ENCODE peak calls at places on chromosomes 7 and 10, in eight cellular contexts. O is IMR-90, Y is esophagus squamous epithelium, E is neural progenitor cell, F is upper lobe of right lung, I is heart right ventricle, Q is right lobe of liver, J is PC-3. W is an unnamed sample. For H3K4me1, the result is how much of the 10 kb centered on the place peaks cover.

GRCh38 chr7:491958-492713 is 27.5 kb downstream of the PDGFA start:
- DNase-seq in O (no peak), Y (no peak), E (no peak), F (peak), I (peak), Q (no peak), J (no peak), W (peak)

GRCh38 chr7:4733936-4734528 is 41.4 kb upstream of the AP5Z1 start:
- DNase-seq in O (no peak), Y (no peak), E (no peak), F (no peak), I (no peak), Q (no peak), J (no peak), W (no peak)

GRCh38 chr7:103921692-103922091 is 67.8 kb downstream of the RELN start:
- DNase-seq in O (no peak), Y (no peak), E (no peak), F (no peak), I (no peak), Q (no peak), J (no peak), W (no peak)

GRCh38 chr10:88254091-88254490 is 329.0 kb downstream of the RNLS start:
- DNase-seq in O (peak), Y (no peak), E (no peak), F (no peak), I (no peak), Q (no peak), J (no peak), W (no peak)

GRCh38 chr10:92290076-92290836 is 622 bp downstream of the CPEB3 start:
- DNase-seq in O (peak), Y (no peak), E (no peak), F (peak), I (no peak), Q (peak), J (peak), W (no peak)

GRCh38 chr7:87144173-87144657 is 8.0 kb upstream of the DMTF1 start:
- DNase-seq in O (no peak), Y (no peak), E (no peak), F (no peak), I (no peak), Q (no peak), J (no peak), W (no peak)

GRCh38 chr7:116820149-116820548 is 42.2 kb upstream of the CAPZA2 start:
- DNase-seq in O (no peak), Y (no peak), E (no peak), F (no peak), I (no peak), Q (no peak), J (no peak), W (no peak)

GRCh38 chr10:74518076-74518475 is 308.3 kb upstream of the KAT6B start:
- DNase-seq in O (no peak), Y (no peak), E (no peak), F (no peak), I (no peak), Q (no peak), J (no peak), W (no peak)

GRCh38 chr10:32939296-32940111 is 18.5 kb downstream of the ITGB1 start:
- DNase-seq in O (no peak), Y (no peak), E (no peak), F (no peak), I (no peak), Q (no peak), J (peak), W (no peak)

GRCh38 chr10:115095758-115096157 is 2.6 kb downstream of the ATRNL1 start:
- DNase-seq in O (no peak), Y (no peak), E (no peak), F (no peak), I (no peak), Q (no peak), J (no peak), W (no peak)

GRCh38 chr7:31785081-31785480 is 98.1 kb downstream of the PPP1R17 start:
- DNase-seq in O (no peak), Y (no peak), E (no peak), F (no peak), I (no peak), Q (no peak), J (no peak), W (no peak)

GRCh38 chr10:131981429-131982184 is at the start of gene BNIP3:
- DNase-seq in O (peak), Y (peak), E (peak), F (peak), I (peak), Q (peak), J (peak), W (peak)

GRCh38 chr10:46106410-46107255 is 60.6 kb upstream of the MSMB start:
- DNase-seq in O (peak), Y (no peak), E (peak), F (peak), I (peak), Q (peak), J (peak), W (peak)

GRCh38 chr10:42991442-42992098 is 85.3 kb upstream of the RET start:
- DNase-seq in O (no peak), Y (no peak), E (no peak), F (no peak), I (no peak), Q (no peak), J (no peak), W (no peak)

GRCh38 chr10:73169320-73169719 is 1.4 kb downstream of the FAM149B1 start:
- DNase-seq in O (no peak), Y (no peak), E (no peak), F (no peak), I (no peak), Q (no peak), J (no peak), W (no peak)

GRCh38 chr10:100081075-100082001 is at the start of gene CPN1:
- DNase-seq in O (no peak), Y (no peak), E (no peak), F (no peak), I (no peak), Q (peak), J (no peak), W (no peak)

GRCh38 chr10:17257466-17258321 is 29.7 kb downstream of the VIM start:
- DNase-seq in O (peak), Y (no peak), E (peak), F (no peak), I (no peak), Q (peak), J (peak), W (no peak)

GRCh38 chr10:60167056-60167455 is 222.6 kb downstream of the ANK3 start:
- DNase-seq in O (no peak), Y (no peak), E (no peak), F (no peak), I (no peak), Q (no peak), J (no peak), W (no peak)

GRCh38 chr10:17113346-17113745 is 16.3 kb downstream of the CUBN start:
- DNase-seq in O (no peak), Y (no peak), E (no peak), F (no peak), I (no peak), Q (no peak), J (peak), W (no peak)

GRCh38 chr10:110006358-110007170 is 1.2 kb upstream of the ADD3 start:
- DNase-seq in O (peak), Y (no peak), E (peak), F (no peak), I (peak), Q (peak), J (no peak), W (peak)

GRCh38 chr7:108335264-108335918 is 120.8 kb downstream of the NRCAM start:
- DNase-seq in O (no peak), Y (no peak), E (no peak), F (no peak), I (no peak), Q (no peak), J (no peak), W (peak)

GRCh38 chr10:301536-301935 is 166.3 kb downstream of the ZMYND11 start:
- DNase-seq in O (no peak), Y (no peak), E (no peak), F (no peak), I (no peak), Q (no peak), J (no peak), W (no peak)
- H3K4me1 ChIP-seq in O (under half), Y (under half), E (under half), F (under half), I (under half), Q (under half), J (under half), W (under half)

GRCh38 chr7:122651451-122651850 is 47.5 kb downstream of the RNF133 start:
- DNase-seq in O (no peak), Y (no peak), E (no peak), F (no peak), I (no peak), Q (no peak), J (no peak), W (no peak)

GRCh38 chr7:122653685-122654084 is 45.2 kb downstream of the RNF133 start:
- DNase-seq in O (no peak), Y (no peak), E (no peak), F (no peak), I (no peak), Q (no peak), J (no peak), W (no peak)

DNA sequence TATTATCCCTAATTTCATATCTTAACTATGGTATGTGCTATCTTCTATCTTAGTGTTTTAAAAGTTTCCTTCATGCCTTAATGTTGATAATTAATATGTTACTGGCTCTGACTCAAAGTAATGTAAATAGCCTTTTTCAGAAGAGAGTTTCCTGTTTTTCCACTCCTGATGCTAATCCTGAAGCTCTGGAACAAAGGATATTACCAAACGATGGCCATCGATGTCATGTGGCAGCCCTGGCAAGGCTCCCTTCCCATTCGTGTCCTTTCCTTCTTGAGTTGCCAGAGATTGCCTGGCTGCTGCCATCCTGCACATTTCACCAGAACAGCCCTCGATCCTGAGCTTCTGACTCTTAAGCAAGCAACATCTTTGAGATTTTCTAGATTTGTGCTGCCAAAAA is 46.1 kb downstream of the RNF133 start:
- DNase-seq in O (no peak), Y (no peak), E (no peak), F (no peak), I (no peak), Q (no peak), J (peak), W (peak)
- H3K27ac ChIP-seq in O (no peak), Y (no peak), E (no peak), F (no peak), I (no peak), Q (no peak), J (no peak), W (no peak)

DNA sequence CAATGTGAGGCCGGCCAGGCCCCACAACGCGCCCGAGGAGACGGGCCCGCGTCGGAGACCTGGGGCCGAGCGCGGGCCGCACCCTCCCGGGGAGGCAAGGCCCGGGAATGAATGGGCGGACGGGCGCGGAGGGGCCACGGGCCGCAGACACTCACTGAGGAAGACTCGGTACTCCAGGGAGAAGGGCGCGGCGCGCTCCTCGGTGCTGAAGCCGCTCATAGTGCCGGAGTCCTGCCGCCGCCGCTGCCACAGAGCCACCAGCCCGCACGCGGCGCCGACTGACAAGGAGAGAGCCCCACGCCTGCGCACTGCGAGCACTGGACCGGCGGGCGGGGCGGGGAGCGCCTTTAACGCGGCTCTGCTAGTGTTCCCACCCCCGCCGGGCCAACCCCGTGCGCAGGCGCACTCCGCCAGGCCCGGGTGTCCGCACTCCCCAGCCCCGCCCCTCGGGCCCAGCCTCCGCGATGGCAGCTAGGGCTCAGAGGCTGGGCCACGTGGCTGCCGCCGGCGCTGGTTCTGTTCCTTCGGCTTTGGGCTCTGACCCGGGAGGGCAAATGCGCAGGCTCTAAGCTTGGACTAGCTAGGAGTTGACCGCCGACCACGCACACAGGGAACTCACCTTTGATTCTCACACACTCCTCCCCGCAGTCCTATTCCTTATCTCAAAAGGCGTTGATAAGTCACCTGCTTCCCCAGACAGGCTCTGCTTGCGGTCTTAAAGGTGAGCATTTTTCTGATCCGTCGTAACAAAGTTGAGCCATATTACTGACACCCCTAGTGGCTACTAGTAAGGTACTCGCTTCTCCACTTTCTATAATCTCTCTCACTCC is at the start of gene PPA1:
- DNase-seq in O (peak), Y (peak), E (peak), F (peak), I (peak), Q (peak), J (peak), W (peak)
- TF ChIP-seq CTCF in O (peak), Y (peak), E (peak), F (peak), I (no peak), Q (peak), J (peak), W (peak)

DNA sequence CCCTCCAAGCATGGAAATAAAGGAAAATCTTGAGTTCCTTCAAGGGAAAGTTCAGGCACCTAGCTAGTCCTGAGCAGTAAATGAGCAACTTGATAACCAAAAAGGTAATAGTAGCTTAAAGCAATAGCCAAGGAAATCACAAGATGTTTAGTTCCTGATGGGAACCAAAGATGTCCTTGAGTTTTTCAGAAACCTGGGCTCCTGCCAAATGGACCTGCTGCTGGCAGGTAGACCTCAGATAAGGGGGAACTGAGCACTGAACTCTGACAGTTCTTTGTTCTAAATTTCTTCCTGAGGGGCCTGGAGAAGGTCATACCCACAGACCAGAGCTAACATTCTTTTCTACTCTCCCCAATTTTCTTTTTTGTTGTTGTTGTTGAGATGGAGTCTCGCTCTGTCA is 48.5 kb downstream of the TMEM130 start:
- DNase-seq in O (no peak), Y (no peak), E (no peak), F (no peak), I (no peak), Q (no peak), J (no peak), W (no peak)
- H3K4me1 ChIP-seq in O (under half), Y (under half), E (under half), F (under half), I (under half), Q (under half), J (under half), W (under half)

GRCh38 chr7:16630654-16631053 is 14.9 kb downstream of the ANKMY2 start:
- DNase-seq in O (no peak), Y (no peak), E (peak), F (no peak), I (no peak), Q (no peak), J (no peak), W (no peak)

GRCh38 chr7:16637279-16637795 is 8.2 kb downstream of the ANKMY2 start:
- DNase-seq in O (no peak), Y (no peak), E (no peak), F (no peak), I (no peak), Q (no peak), J (no peak), W (no peak)

GRCh38 chr7:16636533-16637173 is 8.9 kb downstream of the ANKMY2 start:
- DNase-seq in O (peak), Y (no peak), E (no peak), F (no peak), I (no peak), Q (no peak), J (no peak), W (no peak)

GRCh38 chr7:16638282-16639265 is 7.0 kb downstream of the ANKMY2 start:
- DNase-seq in O (no peak), Y (no peak), E (peak), F (no peak), I (no peak), Q (no peak), J (no peak), W (no peak)

DNA sequence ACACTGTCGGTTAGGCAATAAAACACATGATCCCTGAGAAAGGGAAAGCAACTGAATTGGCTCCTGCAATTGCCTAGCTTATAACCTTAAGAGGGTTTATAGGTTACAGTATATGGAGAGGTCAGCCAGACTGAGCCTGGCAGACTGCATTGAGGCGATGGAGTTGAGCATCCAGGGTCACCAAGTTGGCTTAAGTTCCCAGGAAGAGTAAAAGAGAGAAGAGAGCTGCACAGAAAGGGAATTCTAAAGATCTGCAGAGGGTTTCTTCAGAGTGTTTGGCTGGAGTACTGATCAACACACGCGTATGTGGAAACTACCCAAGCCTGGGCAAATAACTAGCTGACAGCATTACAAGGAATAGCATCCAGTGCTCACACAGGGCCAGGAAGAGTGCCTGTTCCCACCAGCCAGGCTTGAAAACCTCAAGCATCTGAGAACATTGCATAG is 11.2 kb downstream of the ANKMY2 start:
- DNase-seq in O (no peak), Y (no peak), E (no peak), F (no peak), I (no peak), Q (no peak), J (no peak), W (no peak)
- H3K27ac ChIP-seq in O (no peak), Y (no peak), E (no peak), F (no peak), I (peak), Q (peak), J (no peak), W (no peak)

GRCh38 chr7:121329460-121330052 is 756 bp downstream of the WNT16 start:
- DNase-seq in O (no peak), Y (no peak), E (peak), F (peak), I (no peak), Q (no peak), J (no peak), W (peak)
- TF ChIP-seq CTCF in O (no peak), Y (peak), E (peak), F (no peak), I (no peak), Q (no peak), J (no peak), W (no peak)

GRCh38 chr7:55561756-55562155 is 10.5 kb downstream of the VOPP1 start:
- DNase-seq in O (no peak), Y (no peak), E (no peak), F (no peak), I (no peak), Q (no peak), J (no peak), W (no peak)
- H3K4me1 ChIP-seq in O (under half), Y (under half), E (under half), F (under half), I (under half), Q (under half), J (under half), W (under half)

DNA sequence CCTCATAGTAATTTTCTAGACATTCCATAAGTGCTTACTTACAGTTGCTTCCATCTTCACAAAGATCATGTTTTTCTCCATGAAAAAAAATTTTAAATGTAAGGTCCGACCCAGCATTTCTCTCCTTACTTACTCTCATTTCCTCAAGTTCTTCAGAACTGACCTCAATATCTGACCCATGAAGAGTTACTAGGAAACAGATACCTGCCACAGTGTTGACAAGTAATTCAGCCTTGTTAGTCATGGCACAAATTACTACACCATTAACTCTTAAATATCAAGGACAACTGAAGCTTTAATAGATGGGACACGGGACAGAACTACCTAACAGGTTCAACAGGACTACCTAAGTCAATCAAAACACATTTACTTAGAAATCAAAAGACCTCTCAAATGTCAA is 316.2 kb downstream of the POM121L12 start:
- DNase-seq in O (no peak), Y (no peak), E (no peak), F (no peak), I (no peak), Q (no peak), J (no peak), W (no peak)
- H3K27ac ChIP-seq in O (no peak), Y (no peak), E (no peak), F (no peak), I (no peak), Q (no peak), J (no peak), W (no peak)